ENCODE peak calls at places on chromosomes 3 and 15, in eight cellular contexts. Z is spleen, K is OCI-LY7, Q is colonic mucosa, X is astrocyte, G is Karpas-422, O is left ventricle myocardium inferior, V is lower lobe of right lung. T is an unnamed sample.

GRCh38 chr3:62968128-62968527 is 92.9 kb upstream of the CADPS start:
- DNase-seq in Z (no peak), K (no peak), Q (no peak), X (peak; percentile 66), G (no peak), O (no peak), V (no peak), T (no peak)

GRCh38 chr3:187737401-187738088 is 7.7 kb downstream of the BCL6 start:
- DNase-seq in Z (peak; percentile 91), K (no peak), Q (peak; percentile 82), X (peak; percentile 64), G (peak; percentile 74), O (peak; percentile 79), V (peak; percentile 88), T (peak; percentile 80)

GRCh38 chr15:93210995-93211394 is 122.0 kb upstream of the RGMA start:
- DNase-seq in Z (no peak), K (no peak), Q (no peak), X (no peak), G (no peak), O (no peak), V (no peak), T (no peak)

GRCh38 chr15:93709708-93710107 is 521.7 kb upstream of the MCTP2 start:
- DNase-seq in Z (no peak), K (no peak), Q (no peak), X (no peak), G (no peak), O (no peak), V (no peak), T (no peak)

GRCh38 chr3:187802928-187803259 is 57.6 kb upstream of the BCL6 start:
- DNase-seq in Z (no peak), K (no peak), Q (no peak), X (no peak), G (no peak), O (no peak), V (no peak), T (no peak)

GRCh38 chr3:74883690-74884089 is 269.2 kb upstream of the CNTN3 start:
- DNase-seq in Z (no peak), K (no peak), Q (no peak), X (no peak), G (peak; percentile 51), O (no peak), V (no peak), T (no peak)

GRCh38 chr3:66038726-66039589 is at the start of gene MAGI1:
- DNase-seq in Z (peak; percentile 83), K (peak; percentile 81), Q (peak; percentile 95), X (peak; percentile 94), G (no peak), O (peak; percentile 87), V (peak; percentile 89), T (peak; percentile 90)

GRCh38 chr3:170643831-170644230 is 58.0 kb upstream of the SLC7A14 start:
- DNase-seq in Z (no peak), K (no peak), Q (no peak), X (no peak), G (no peak), O (no peak), V (no peak), T (no peak)

GRCh38 chr3:186617038-186617934 is 4.4 kb downstream of the AHSG start:
- DNase-seq in Z (peak; percentile 96), K (peak; percentile 77), Q (peak; percentile 78), X (peak; percentile 92), G (peak; percentile 94), O (peak; percentile 77), V (peak; percentile 92), T (peak; percentile 86)

GRCh38 chr3:197216169-197216860 is 82.1 kb downstream of the DLG1 start:
- DNase-seq in Z (no peak), K (no peak), Q (no peak), X (peak; percentile 82), G (no peak), O (no peak), V (no peak), T (no peak)

GRCh38 chr15:81155375-81156218 is 21.5 kb downstream of the CFAP161 start:
- DNase-seq in Z (no peak), K (peak; percentile 62), Q (no peak), X (peak; percentile 22), G (peak; percentile 73), O (no peak), V (no peak), T (no peak)

GRCh38 chr3:176262071-176262470 is 935.2 kb downstream of the TBL1XR1 start:
- DNase-seq in Z (no peak), K (no peak), Q (no peak), X (no peak), G (no peak), O (no peak), V (no peak), T (no peak)

GRCh38 chr3:9175421-9175820 is 74.0 kb downstream of the SRGAP3 start:
- DNase-seq in Z (no peak), K (no peak), Q (no peak), X (peak; percentile 20), G (no peak), O (no peak), V (no peak), T (no peak)

GRCh38 chr3:24359645-24360462 is 134.8 kb downstream of the THRB start:
- DNase-seq in Z (no peak), K (no peak), Q (no peak), X (no peak), G (no peak), O (no peak), V (no peak), T (no peak)
- H3K4me3 ChIP-seq in Z (no peak overlapping the region), K (no peak overlapping the region), Q (no peak overlapping the region), X (no peak overlapping the region), G (no peak overlapping the region), O (no peak overlapping the region), V (no peak overlapping the region), T (no peak overlapping the region)

GRCh38 chr3:58539636-58540035 is 2.6 kb upstream of the ACOX2 start:
- DNase-seq in Z (no peak), K (no peak), Q (no peak), X (no peak), G (no peak), O (no peak), V (no peak), T (no peak)

GRCh38 chr3:58534592-58535494 is 2.1 kb downstream of the ACOX2 start:
- DNase-seq in Z (no peak), K (no peak), Q (no peak), X (no peak), G (no peak), O (no peak), V (no peak), T (no peak)

GRCh38 chr3:58537412-58538301 is 667 bp upstream of the ACOX2 start:
- DNase-seq in Z (no peak), K (no peak), Q (no peak), X (no peak), G (no peak), O (no peak), V (no peak), T (no peak)

GRCh38 chr3:58535531-58536500 is 1.2 kb downstream of the ACOX2 start:
- DNase-seq in Z (no peak), K (no peak), Q (peak; percentile 86), X (no peak), G (no peak), O (no peak), V (no peak), T (no peak)

DNA sequence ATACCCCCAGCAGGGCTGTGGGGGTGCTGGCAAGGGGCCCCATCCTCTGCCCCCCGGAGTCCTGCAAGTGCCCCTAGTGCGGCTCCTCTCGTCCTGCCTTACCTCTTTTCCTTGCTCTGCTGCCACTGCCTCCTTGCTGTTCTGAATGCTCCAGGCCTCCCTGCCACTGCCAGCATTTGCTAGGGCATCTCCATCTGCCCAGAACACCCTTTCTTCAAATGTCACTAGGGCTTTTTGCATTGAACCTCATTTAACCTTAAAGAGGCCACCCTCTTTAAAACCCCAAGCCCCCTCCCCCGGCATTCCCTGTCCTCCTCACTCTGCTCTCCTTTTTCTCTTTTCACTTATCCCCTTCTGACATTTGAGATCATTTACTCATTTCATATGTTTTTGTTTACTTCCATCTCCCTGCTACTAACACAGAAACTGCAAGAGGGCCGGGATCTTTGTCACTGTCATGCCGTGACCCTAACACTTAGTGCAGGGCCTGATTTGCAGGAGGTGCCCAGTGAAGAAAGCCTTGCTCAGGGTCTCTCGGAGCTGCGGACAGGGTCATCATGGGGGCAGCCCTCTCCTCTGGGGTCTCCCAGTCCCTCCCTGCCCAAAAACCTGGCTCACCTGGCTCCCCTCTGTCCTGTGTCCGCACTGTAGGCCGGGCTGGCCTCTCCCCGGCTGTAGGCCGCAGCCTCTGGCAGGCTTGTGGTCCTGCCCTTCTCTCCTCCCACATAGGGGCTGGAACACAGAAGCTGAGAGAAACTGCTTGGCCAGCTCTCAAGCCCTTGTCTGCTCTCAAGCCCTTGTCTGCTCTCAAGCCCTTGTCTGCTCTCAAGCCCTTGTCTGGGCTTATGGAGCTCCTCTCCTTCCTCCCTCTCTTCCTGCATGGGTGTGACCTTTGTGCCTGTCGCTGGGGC is at the start of gene ACOX2:
- DNase-seq in Z (no peak), K (no peak), Q (peak; percentile 66), X (peak; percentile 59), G (no peak), O (peak; percentile 79), V (peak; percentile 83), T (peak; percentile 67)
- H3K4me3 ChIP-seq in Z (no peak within 1 kb of the TSS), K (no peak within 1 kb of the TSS), Q (no peak within 1 kb of the TSS), X (no peak within 1 kb of the TSS), G (no peak within 1 kb of the TSS), O (peak within 1 kb of the TSS; percentile 69), V (peak within 1 kb of the TSS; percentile 50), T (peak within 1 kb of the TSS; percentile 49)

DNA sequence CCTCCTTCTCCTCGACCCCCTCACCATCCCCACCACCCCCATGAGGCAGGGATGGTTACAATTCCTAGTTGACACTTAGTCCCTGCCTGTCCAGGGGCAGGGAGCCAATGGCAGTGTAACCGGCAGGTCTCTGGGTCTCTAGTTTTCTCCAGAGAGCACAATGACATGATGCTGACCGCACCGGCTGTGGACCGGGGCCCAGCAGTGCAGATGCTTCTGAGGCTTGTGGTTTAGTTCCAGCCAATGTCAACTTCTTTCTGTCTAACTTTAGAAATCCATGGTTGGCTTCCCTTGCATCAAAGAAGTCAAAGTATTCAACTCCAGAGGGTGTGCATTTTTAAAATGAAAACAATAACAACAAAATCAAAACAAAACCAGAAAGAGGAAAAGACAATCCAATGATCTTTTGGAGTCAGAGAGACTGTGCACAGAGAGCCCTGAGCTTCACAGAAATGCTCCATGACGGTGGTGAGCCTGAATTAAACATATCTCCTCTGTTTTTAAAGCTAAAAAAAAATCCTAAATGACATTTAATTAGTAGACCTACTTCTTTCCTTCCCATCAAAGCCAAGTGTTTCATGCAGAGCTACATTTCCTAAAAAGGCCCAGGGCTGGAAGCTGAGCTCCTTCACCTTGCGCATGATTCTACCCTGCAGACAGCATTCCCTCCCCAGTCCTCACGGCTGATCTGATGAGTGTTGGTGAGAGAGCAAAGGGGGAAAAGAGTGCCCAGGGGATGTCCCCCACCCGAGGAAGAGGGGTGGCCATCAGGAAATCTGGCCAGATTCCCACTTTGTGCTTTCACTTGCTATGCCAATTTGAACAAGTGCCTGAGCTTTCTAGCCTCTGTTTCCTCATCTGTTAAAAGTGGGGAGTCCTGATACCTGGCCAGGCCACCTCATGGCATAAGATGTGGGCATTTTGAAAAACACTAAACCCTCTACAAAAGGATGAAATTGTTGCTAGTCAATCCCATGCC is 230.7 kb upstream of the TLE3 start:
- DNase-seq in Z (no peak), K (no peak), Q (no peak), X (peak; percentile 95), G (no peak), O (peak; percentile 49), V (no peak), T (peak; percentile 80)
- H3K4me3 ChIP-seq in Z (no peak overlapping the region), K (no peak overlapping the region), Q (no peak overlapping the region), X (no peak overlapping the region), G (no peak overlapping the region), O (no peak overlapping the region), V (no peak overlapping the region), T (no peak overlapping the region)

GRCh38 chr3:151259664-151260063 is 18.7 kb downstream of the P2RY14 start:
- DNase-seq in Z (no peak), K (no peak), Q (no peak), X (no peak), G (no peak), O (no peak), V (no peak), T (no peak)

GRCh38 chr3:151256761-151257160 is 21.6 kb downstream of the P2RY14 start:
- DNase-seq in Z (no peak), K (no peak), Q (no peak), X (no peak), G (no peak), O (no peak), V (no peak), T (no peak)
- H3K4me3 ChIP-seq in Z (no peak overlapping the region), K (no peak overlapping the region), Q (no peak overlapping the region), X (no peak overlapping the region), G (no peak overlapping the region), O (peak overlapping the region; percentile 11), V (no peak overlapping the region), T (no peak overlapping the region)

T was measured in Peyer's patch.